ENCODE peak calls at places on chromosomes 1 and 21, in seven cellular contexts. U is kidney epithelial cell, T is fibroblast of lung, X is keratinocyte, L is BJ, W is brain microvascular endothelial cell, Z is tibial artery. K is an unnamed sample. For H3K27me3, the result is how much of the 10 kb centered on the place peaks cover.

GRCh38 chr1:110875216-110875731 is 2.3 kb downstream of the CD53 start:
- DNase-seq in U (no peak), T (no peak), X (no peak), L (no peak), W (no peak), Z (no peak), K (no peak)

GRCh38 chr1:212699839-212700596 is at the start of gene BATF3:
- DNase-seq in U (no peak), T (no peak), X (no peak), L (no peak), W (no peak), Z (peak), K (peak)

GRCh38 chr1:51636765-51637522 is 20.1 kb downstream of the OSBPL9 start:
- DNase-seq in U (peak), T (peak), X (peak), L (peak), W (peak), Z (peak), K (peak)

GRCh38 chr1:11923827-11924113 is 2.5 kb downstream of the KIAA2013 start:
- DNase-seq in U (no peak), T (no peak), X (no peak), L (no peak), W (no peak), Z (no peak), K (no peak)

GRCh38 chr1:94230920-94231319 is 6.5 kb downstream of the ARHGAP29 start:
- DNase-seq in U (no peak), T (no peak), X (no peak), L (no peak), W (no peak), Z (no peak), K (no peak)

GRCh38 chr1:174116042-174116441 is 43.3 kb upstream of the RABGAP1L start:
- DNase-seq in U (no peak), T (peak), X (no peak), L (no peak), W (no peak), Z (no peak), K (no peak)

GRCh38 chr1:21534674-21535378 is 25.6 kb downstream of the ALPL start:
- DNase-seq in U (peak), T (peak), X (peak), L (no peak), W (peak), Z (no peak), K (no peak)

GRCh38 chr21:34950980-34951379 is 98.1 kb downstream of the RUNX1 start:
- DNase-seq in U (no peak), T (no peak), X (no peak), L (no peak), W (no peak), Z (no peak), K (no peak)

GRCh38 chr1:19517017-19517416 is 31.7 kb upstream of the CAPZB start:
- DNase-seq in U (no peak), T (no peak), X (no peak), L (no peak), W (no peak), Z (no peak), K (no peak)

DNA sequence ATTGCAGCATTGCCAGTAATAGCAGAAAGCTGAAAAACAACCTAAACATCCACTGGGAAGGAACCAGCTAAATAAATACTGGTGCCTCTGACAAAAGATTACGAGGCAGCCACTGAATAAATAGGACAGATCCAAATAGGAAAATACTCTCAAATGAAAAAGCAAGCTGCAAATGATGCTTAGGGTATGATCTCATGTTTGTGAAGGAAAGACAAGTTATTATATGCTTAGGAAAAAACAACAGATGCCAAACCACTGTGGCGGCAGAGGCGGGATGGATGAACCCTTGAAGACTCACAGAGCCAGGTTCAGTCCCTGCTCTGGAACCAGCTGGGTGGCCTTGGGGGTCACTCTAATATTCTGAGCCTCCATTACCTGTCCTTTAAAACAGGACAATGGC is 41.6 kb downstream of the MATN1 start:
- DNase-seq in U (no peak), T (no peak), X (no peak), L (no peak), W (no peak), Z (no peak), K (no peak)
- H3K27me3 ChIP-seq in U (under half), T (under half), X (under half), L (under half), W (under half), Z (under half), K (under half)

GRCh38 chr1:64265141-64265540 is 61.7 kb downstream of the UBE2U start:
- DNase-seq in U (no peak), T (no peak), X (no peak), L (no peak), W (no peak), Z (no peak), K (no peak)
- H3K4me3 ChIP-seq in U (no peak), T (no peak), X (no peak), L (no peak), W (no peak), Z (no peak), K (no peak)

GRCh38 chr1:201019321-201019977 is 4.1 kb downstream of the KIF21B start:
- DNase-seq in U (no peak), T (peak), X (peak), L (no peak), W (peak), Z (peak), K (peak)

GRCh38 chr1:201015551-201016091 is 7.9 kb downstream of the KIF21B start:
- DNase-seq in U (no peak), T (no peak), X (no peak), L (no peak), W (no peak), Z (no peak), K (no peak)

GRCh38 chr1:201017828-201018163 is 5.7 kb downstream of the KIF21B start:
- DNase-seq in U (no peak), T (no peak), X (no peak), L (no peak), W (no peak), Z (no peak), K (no peak)

GRCh38 chr1:201016211-201016651 is 7.3 kb downstream of the KIF21B start:
- DNase-seq in U (no peak), T (peak), X (no peak), L (no peak), W (no peak), Z (no peak), K (no peak)

GRCh38 chr1:201016943-201017827 is 6.3 kb downstream of the KIF21B start:
- DNase-seq in U (no peak), T (no peak), X (no peak), L (no peak), W (no peak), Z (no peak), K (no peak)
- TF ChIP-seq CTCF in U (no peak), T (no peak), X (peak), L (no peak), W (no peak), Z (no peak), K (no peak)

GRCh38 chr1:32926562-32926961 is 25.4 kb upstream of the TMEM54 start:
- DNase-seq in U (no peak), T (no peak), X (no peak), L (no peak), W (no peak), Z (no peak), K (no peak)

GRCh38 chr1:32925360-32926142 is 24.4 kb upstream of the TMEM54 start:
- DNase-seq in U (no peak), T (peak), X (no peak), L (no peak), W (no peak), Z (no peak), K (no peak)

GRCh38 chr1:32927441-32927840 is 26.3 kb upstream of the TMEM54 start:
- DNase-seq in U (no peak), T (no peak), X (no peak), L (no peak), W (no peak), Z (no peak), K (no peak)

GRCh38 chr1:32928285-32928684 is 27.1 kb upstream of the TMEM54 start:
- DNase-seq in U (no peak), T (no peak), X (no peak), L (no peak), W (no peak), Z (no peak), K (no peak)

GRCh38 chr1:32924881-32925344 is 23.7 kb upstream of the TMEM54 start:
- DNase-seq in U (no peak), T (no peak), X (no peak), L (no peak), W (no peak), Z (no peak), K (no peak)
- H3K27me3 ChIP-seq in U (under half), T (under half), X (under half), L (under half), W (under half), Z (under half), K (under half)

GRCh38 chr1:237041461-237041794 is 556 bp upstream of the RYR2 start:
- DNase-seq in U (no peak), T (no peak), X (no peak), L (no peak), W (no peak), Z (no peak), K (no peak)

GRCh38 chr1:237042892-237043576 is 1.1 kb downstream of the RYR2 start:
- DNase-seq in U (no peak), T (peak), X (no peak), L (no peak), W (no peak), Z (peak), K (no peak)

GRCh38 chr1:237042467-237042891 is 495 bp downstream of the RYR2 start:
- DNase-seq in U (no peak), T (no peak), X (no peak), L (no peak), W (no peak), Z (no peak), K (no peak)

GRCh38 chr1:237041795-237042466 is at the start of gene RYR2:
- DNase-seq in U (no peak), T (peak), X (no peak), L (no peak), W (no peak), Z (no peak), K (no peak)

GRCh38 chr1:237040823-237041222 is 1.2 kb upstream of the RYR2 start:
- DNase-seq in U (no peak), T (no peak), X (no peak), L (no peak), W (no peak), Z (no peak), K (no peak)
- H3K4me3 ChIP-seq in U (no peak), T (no peak), X (no peak), L (no peak), W (no peak), Z (no peak), K (no peak)

DNA sequence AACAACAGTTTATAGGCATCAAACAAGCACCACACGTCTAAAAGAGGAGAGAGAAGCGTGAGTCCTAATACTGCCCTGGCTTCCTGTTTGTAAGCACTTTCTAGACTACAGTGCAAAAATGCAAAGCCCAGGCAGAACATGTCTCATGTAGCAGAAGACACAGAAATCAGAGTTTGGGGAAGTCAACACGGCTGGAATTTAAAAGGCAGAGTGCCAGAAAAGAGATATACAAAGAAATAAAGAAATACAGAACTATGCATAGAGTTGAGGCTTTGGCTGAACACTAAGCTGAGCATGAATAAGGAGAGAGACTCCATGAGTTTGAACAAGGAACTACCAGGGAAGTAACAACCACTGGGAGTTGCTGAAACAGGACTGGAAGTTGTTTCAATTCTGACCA is 566.6 kb upstream of the NR5A2 start:
- DNase-seq in U (no peak), T (peak), X (no peak), L (no peak), W (peak), Z (no peak), K (no peak)
- TF ChIP-seq CTCF in U (no peak), T (no peak), X (no peak), L (no peak), W (peak), Z (no peak), K (no peak)

DNA sequence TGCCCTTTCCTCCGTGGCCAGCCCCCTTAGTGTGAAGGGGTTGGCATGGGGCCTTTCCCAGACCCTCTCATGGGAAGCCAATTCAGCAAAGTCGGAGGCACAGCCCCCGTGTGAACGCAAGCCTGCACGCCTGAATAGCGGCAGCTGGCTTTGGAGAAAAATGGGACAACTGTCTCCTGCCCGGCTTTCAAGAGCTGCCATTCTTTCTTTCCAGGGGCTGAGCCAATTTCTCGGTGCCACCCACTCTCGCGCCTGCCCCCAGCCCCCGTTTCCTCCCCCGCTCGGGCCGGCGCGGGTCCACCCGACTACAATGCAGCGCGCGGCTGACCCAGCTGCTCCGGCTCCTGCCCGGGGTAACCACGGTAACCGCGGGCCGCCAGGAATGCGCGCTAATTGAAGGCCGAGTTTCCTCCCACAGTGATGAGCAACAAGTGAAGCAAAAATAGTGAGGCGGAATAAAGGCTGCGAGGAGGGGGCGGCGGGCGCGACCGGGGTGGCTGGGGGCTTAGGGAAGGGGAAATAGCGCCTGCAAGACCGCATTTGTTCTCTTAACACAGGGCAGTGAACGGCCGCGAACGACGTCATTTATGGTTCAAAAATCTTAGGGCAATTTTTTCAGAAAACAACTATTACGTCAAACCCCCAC is 27.8 kb downstream of the ILDR2 start:
- DNase-seq in U (peak), T (peak), X (no peak), L (no peak), W (peak), Z (no peak), K (no peak)
- H3K27me3 ChIP-seq in U (under half), T (under half), X (under half), L (under half), W (under half), Z (under half), K (under half)

GRCh38 chr1:27576846-27577245 is 27.1 kb downstream of the AHDC1 start:
- DNase-seq in U (no peak), T (no peak), X (no peak), L (no peak), W (no peak), Z (no peak), K (peak)
- H3K4me3 ChIP-seq in U (no peak), T (no peak), X (no peak), L (no peak), W (no peak), Z (no peak), K (no peak)

DNA sequence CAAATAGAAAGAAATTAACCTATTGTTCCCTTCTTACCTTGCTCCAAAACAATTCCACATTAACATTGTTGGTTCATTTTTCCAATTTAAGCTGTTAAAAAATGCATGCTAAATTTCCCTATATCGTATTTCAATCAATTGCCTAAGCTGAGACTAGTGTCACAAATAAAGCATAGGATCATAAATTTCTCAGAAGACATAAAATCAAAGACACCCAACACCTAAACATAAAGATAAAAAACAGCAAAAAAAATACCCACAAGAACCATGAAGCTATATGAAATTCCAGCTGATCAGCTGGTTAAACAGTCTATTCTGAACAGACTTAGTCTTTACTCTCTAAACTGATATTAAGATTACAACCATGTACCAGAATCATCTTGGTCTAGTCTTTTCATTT is 32.3 kb downstream of the ACBD6 start:
- DNase-seq in U (no peak), T (no peak), X (no peak), L (no peak), W (no peak), Z (no peak), K (no peak)
- TF ChIP-seq CTCF in U (no peak), T (no peak), X (no peak), L (no peak), W (no peak), Z (no peak), K (no peak)

K was measured in right atrium auricular region.